ENCODE peak calls at places on chromosomes 11 and 22, in ten cellular contexts. One of them, this sample, is unnamed.
A peak's percentile ranks its signal among the peaks of the same experiment; 100 is the strongest.

GRCh38 chr11:58796333-58797049 is 48.0 kb downstream of the GLYATL2 start:
- DNase-seq in esophagus muscularis mucosa: no peak
- DNase-seq in HCT116: no peak
- DNase-seq in suprapubic skin: no peak
- DNase-seq in stomach: peak; percentile 51
- DNase-seq in endothelial cell of umbilical vein: no peak
- DNase-seq in transverse colon: no peak
- DNase-seq in breast epithelium: no peak
- DNase-seq in GM12878: no peak
- DNase-seq in spleen: no peak
- DNase-seq in this sample: no peak

GRCh38 chr11:59901306-59901705 is 22.7 kb downstream of the OOSP3 start:
- DNase-seq in breast epithelium: no peak
- DNase-seq in spleen: no peak
- DNase-seq in GM12878: no peak
- DNase-seq in HCT116: peak; percentile 22
- DNase-seq in stomach: no peak
- DNase-seq in endothelial cell of umbilical vein: peak; percentile 98
- DNase-seq in transverse colon: no peak
- DNase-seq in esophagus muscularis mucosa: no peak
- DNase-seq in suprapubic skin: no peak
- DNase-seq in this sample: no peak

GRCh38 chr11:43737194-43737575 is 56.6 kb downstream of the HSD17B12 start:
- DNase-seq in esophagus muscularis mucosa: no peak
- DNase-seq in spleen: no peak
- DNase-seq in endothelial cell of umbilical vein: no peak
- DNase-seq in stomach: no peak
- DNase-seq in transverse colon: no peak
- DNase-seq in GM12878: no peak
- DNase-seq in suprapubic skin: no peak
- DNase-seq in HCT116: no peak
- DNase-seq in breast epithelium: no peak
- DNase-seq in this sample: no peak

GRCh38 chr11:17845431-17845881 is 110.9 kb downstream of the KCNC1 start:
- DNase-seq in suprapubic skin: no peak
- DNase-seq in GM12878: no peak
- DNase-seq in breast epithelium: no peak
- DNase-seq in esophagus muscularis mucosa: no peak
- DNase-seq in HCT116: no peak
- DNase-seq in spleen: no peak
- DNase-seq in endothelial cell of umbilical vein: no peak
- DNase-seq in stomach: no peak
- DNase-seq in transverse colon: no peak
- DNase-seq in this sample: no peak

GRCh38 chr22:38719196-38719595 is 13.5 kb downstream of the GTPBP1 start:
- DNase-seq in endothelial cell of umbilical vein: no peak
- DNase-seq in transverse colon: peak; percentile 4
- DNase-seq in esophagus muscularis mucosa: no peak
- DNase-seq in HCT116: no peak
- DNase-seq in suprapubic skin: peak; percentile 50
- DNase-seq in spleen: no peak
- DNase-seq in breast epithelium: no peak
- DNase-seq in GM12878: no peak
- DNase-seq in stomach: no peak
- DNase-seq in this sample: no peak

GRCh38 chr22:46125816-46126770 is 24.2 kb upstream of the PPARA start:
- DNase-seq in HCT116: no peak
- DNase-seq in GM12878: no peak
- DNase-seq in endothelial cell of umbilical vein: no peak
- DNase-seq in breast epithelium: no peak
- DNase-seq in transverse colon: peak; percentile 87
- DNase-seq in spleen: no peak
- DNase-seq in stomach: peak; percentile 44
- DNase-seq in esophagus muscularis mucosa: no peak
- DNase-seq in suprapubic skin: no peak
- DNase-seq in this sample: no peak

GRCh38 chr11:67612751-67613150 is 6.0 kb downstream of the NDUFV1 start:
- DNase-seq in stomach: no peak
- DNase-seq in esophagus muscularis mucosa: no peak
- DNase-seq in transverse colon: no peak
- DNase-seq in breast epithelium: no peak
- DNase-seq in GM12878: no peak
- DNase-seq in suprapubic skin: no peak
- DNase-seq in HCT116: no peak
- DNase-seq in spleen: peak; percentile 80
- DNase-seq in endothelial cell of umbilical vein: no peak
- DNase-seq in this sample: no peak

GRCh38 chr22:39661842-39662676 is 91.5 kb downstream of the CACNA1I start:
- DNase-seq in HCT116: no peak
- DNase-seq in spleen: peak; percentile 86
- DNase-seq in transverse colon: peak; percentile 70
- DNase-seq in suprapubic skin: no peak
- DNase-seq in endothelial cell of umbilical vein: no peak
- DNase-seq in stomach: peak; percentile 37
- DNase-seq in GM12878: no peak
- DNase-seq in esophagus muscularis mucosa: no peak
- DNase-seq in breast epithelium: peak; percentile 68
- DNase-seq in this sample: no peak

GRCh38 chr11:35347921-35348331 is 71.4 kb downstream of the SLC1A2 start:
- DNase-seq in stomach: no peak
- DNase-seq in breast epithelium: peak; percentile 43
- DNase-seq in endothelial cell of umbilical vein: no peak
- DNase-seq in HCT116: no peak
- DNase-seq in GM12878: no peak
- DNase-seq in transverse colon: no peak
- DNase-seq in suprapubic skin: no peak
- DNase-seq in esophagus muscularis mucosa: no peak
- DNase-seq in spleen: no peak
- DNase-seq in this sample: no peak

GRCh38 chr11:73265278-73265810 is 6.8 kb upstream of the P2RY6 start:
- DNase-seq in breast epithelium: no peak
- DNase-seq in HCT116: no peak
- DNase-seq in suprapubic skin: no peak
- DNase-seq in stomach: peak; percentile 2
- DNase-seq in transverse colon: no peak
- DNase-seq in spleen: no peak
- DNase-seq in endothelial cell of umbilical vein: no peak
- DNase-seq in esophagus muscularis mucosa: no peak
- DNase-seq in GM12878: no peak
- DNase-seq in this sample: no peak

GRCh38 chr11:1419811-1420210 is 30.1 kb downstream of the BRSK2 start:
- DNase-seq in transverse colon: no peak
- DNase-seq in esophagus muscularis mucosa: no peak
- DNase-seq in HCT116: no peak
- DNase-seq in breast epithelium: no peak
- DNase-seq in GM12878: no peak
- DNase-seq in endothelial cell of umbilical vein: no peak
- DNase-seq in suprapubic skin: no peak
- DNase-seq in spleen: no peak
- DNase-seq in stomach: no peak
- DNase-seq in this sample: no peak

GRCh38 chr22:46040471-46041465 is 63.8 kb upstream of the WNT7B start:
- DNase-seq in stomach: peak; percentile 20
- DNase-seq in suprapubic skin: peak; percentile 74
- DNase-seq in GM12878: no peak
- DNase-seq in transverse colon: no peak
- DNase-seq in esophagus muscularis mucosa: no peak
- DNase-seq in breast epithelium: no peak
- DNase-seq in endothelial cell of umbilical vein: no peak
- DNase-seq in HCT116: no peak
- DNase-seq in spleen: peak; percentile 75
- DNase-seq in this sample: no peak

GRCh38 chr11:77530879-77531278 is 57.0 kb upstream of the PAK1 start:
- DNase-seq in GM12878: no peak
- DNase-seq in breast epithelium: no peak
- DNase-seq in esophagus muscularis mucosa: no peak
- DNase-seq in endothelial cell of umbilical vein: no peak
- DNase-seq in transverse colon: no peak
- DNase-seq in HCT116: no peak
- DNase-seq in spleen: no peak
- DNase-seq in stomach: no peak
- DNase-seq in suprapubic skin: no peak
- DNase-seq in this sample: no peak

GRCh38 chr22:44085743-44086741 is 61.9 kb downstream of the PARVB start:
- DNase-seq in transverse colon: peak; percentile 72
- DNase-seq in suprapubic skin: no peak
- DNase-seq in HCT116: peak; percentile 52
- DNase-seq in spleen: no peak
- DNase-seq in endothelial cell of umbilical vein: peak; percentile 80
- DNase-seq in stomach: peak; percentile 85
- DNase-seq in esophagus muscularis mucosa: peak; percentile 94
- DNase-seq in breast epithelium: no peak
- DNase-seq in GM12878: peak; percentile 27
- DNase-seq in this sample: peak; percentile 92

GRCh38 chr22:19869497-19870152 is 15.0 kb upstream of the GNB1L start:
- DNase-seq in HCT116: no peak
- DNase-seq in spleen: peak; percentile 73
- DNase-seq in breast epithelium: no peak
- DNase-seq in endothelial cell of umbilical vein: no peak
- DNase-seq in stomach: no peak
- DNase-seq in transverse colon: no peak
- DNase-seq in GM12878: no peak
- DNase-seq in esophagus muscularis mucosa: no peak
- DNase-seq in suprapubic skin: peak; percentile 65
- DNase-seq in this sample: no peak

GRCh38 chr11:43681543-43681942 is 1.0 kb downstream of the HSD17B12 start:
- DNase-seq in GM12878: no peak
- DNase-seq in transverse colon: no peak
- DNase-seq in breast epithelium: no peak
- DNase-seq in stomach: no peak
- DNase-seq in suprapubic skin: no peak
- DNase-seq in spleen: no peak
- DNase-seq in HCT116: no peak
- DNase-seq in endothelial cell of umbilical vein: no peak
- DNase-seq in esophagus muscularis mucosa: no peak
- DNase-seq in this sample: no peak

GRCh38 chr11:60970890-60971289 is 590 bp upstream of the CD6 start:
- DNase-seq in HCT116: no peak
- DNase-seq in suprapubic skin: no peak
- DNase-seq in stomach: no peak
- DNase-seq in esophagus muscularis mucosa: no peak
- DNase-seq in transverse colon: no peak
- DNase-seq in spleen: no peak
- DNase-seq in endothelial cell of umbilical vein: no peak
- DNase-seq in breast epithelium: no peak
- DNase-seq in GM12878: no peak
- DNase-seq in this sample: no peak

GRCh38 chr11:82682003-82682751 is 51.5 kb downstream of the FAM181B start:
- DNase-seq in suprapubic skin: no peak
- DNase-seq in esophagus muscularis mucosa: no peak
- DNase-seq in GM12878: peak; percentile 9
- DNase-seq in transverse colon: peak; percentile 16
- DNase-seq in stomach: no peak
- DNase-seq in HCT116: peak; percentile 65
- DNase-seq in endothelial cell of umbilical vein: peak; percentile 61
- DNase-seq in spleen: no peak
- DNase-seq in breast epithelium: peak; percentile 30
- DNase-seq in this sample: no peak

GRCh38 chr11:117980280-117980679 is 5.9 kb upstream of the IL10RA start:
- DNase-seq in transverse colon: no peak
- DNase-seq in GM12878: no peak
- DNase-seq in HCT116: no peak
- DNase-seq in breast epithelium: no peak
- DNase-seq in endothelial cell of umbilical vein: no peak
- DNase-seq in esophagus muscularis mucosa: no peak
- DNase-seq in spleen: no peak
- DNase-seq in suprapubic skin: no peak
- DNase-seq in stomach: no peak
- DNase-seq in this sample: no peak
- H3K4me1 ChIP-seq in transverse colon: peaks cover under 1% of the 10 kb centered on the region
- H3K4me1 ChIP-seq in GM12878: peaks cover 18% of the 10 kb centered on the region
- H3K4me1 ChIP-seq in HCT116: no peaks in the 10 kb centered on the region
- H3K4me1 ChIP-seq in breast epithelium: no peaks in the 10 kb centered on the region
- H3K4me1 ChIP-seq in endothelial cell of umbilical vein: no peaks in the 10 kb centered on the region
- H3K4me1 ChIP-seq in esophagus muscularis mucosa: no peaks in the 10 kb centered on the region
- H3K4me1 ChIP-seq in spleen: peaks cover 20% of the 10 kb centered on the region
- H3K4me1 ChIP-seq in suprapubic skin: peaks cover 6% of the 10 kb centered on the region
- H3K4me1 ChIP-seq in stomach: no peaks in the 10 kb centered on the region
- H3K4me1 ChIP-seq in this sample: no peaks in the 10 kb centered on the region

GRCh38 chr11:108882211-108882831 is 217.5 kb downstream of the DDX10 start:
- DNase-seq in endothelial cell of umbilical vein: no peak
- DNase-seq in stomach: no peak
- DNase-seq in esophagus muscularis mucosa: no peak
- DNase-seq in suprapubic skin: no peak
- DNase-seq in GM12878: no peak
- DNase-seq in HCT116: no peak
- DNase-seq in transverse colon: no peak
- DNase-seq in spleen: no peak
- DNase-seq in breast epithelium: no peak
- DNase-seq in this sample: no peak
- TF ChIP-seq POLR2AphosphoS5 in endothelial cell of umbilical vein: no peak
- TF ChIP-seq POLR2AphosphoS5 in stomach: no peak
- TF ChIP-seq POLR2AphosphoS5 in esophagus muscularis mucosa: no peak
- TF ChIP-seq POLR2AphosphoS5 in suprapubic skin: no peak
- TF ChIP-seq POLR2AphosphoS5 in GM12878: no peak
- TF ChIP-seq POLR2AphosphoS5 in HCT116: no peak
- TF ChIP-seq POLR2AphosphoS5 in transverse colon: no peak
- TF ChIP-seq POLR2AphosphoS5 in spleen: no peak
- TF ChIP-seq POLR2AphosphoS5 in breast epithelium: no peak
- TF ChIP-seq POLR2AphosphoS5 in this sample: no peak

GRCh38 chr11:85029964-85030363 is 597.2 kb downstream of the DLG2 start:
- DNase-seq in HCT116: no peak
- DNase-seq in GM12878: no peak
- DNase-seq in esophagus muscularis mucosa: no peak
- DNase-seq in endothelial cell of umbilical vein: no peak
- DNase-seq in spleen: no peak
- DNase-seq in stomach: no peak
- DNase-seq in suprapubic skin: no peak
- DNase-seq in transverse colon: no peak
- DNase-seq in breast epithelium: no peak
- DNase-seq in this sample: no peak
- H3K4me1 ChIP-seq in HCT116: no peaks in the 10 kb centered on the region
- H3K4me1 ChIP-seq in GM12878: no peaks in the 10 kb centered on the region
- H3K4me1 ChIP-seq in esophagus muscularis mucosa: no peaks in the 10 kb centered on the region
- H3K4me1 ChIP-seq in endothelial cell of umbilical vein: no peaks in the 10 kb centered on the region
- H3K4me1 ChIP-seq in spleen: no peaks in the 10 kb centered on the region
- H3K4me1 ChIP-seq in stomach: no peaks in the 10 kb centered on the region
- H3K4me1 ChIP-seq in suprapubic skin: no peaks in the 10 kb centered on the region
- H3K4me1 ChIP-seq in transverse colon: no peaks in the 10 kb centered on the region
- H3K4me1 ChIP-seq in breast epithelium: no peaks in the 10 kb centered on the region
- H3K4me1 ChIP-seq in this sample: no peaks in the 10 kb centered on the region

DNA sequence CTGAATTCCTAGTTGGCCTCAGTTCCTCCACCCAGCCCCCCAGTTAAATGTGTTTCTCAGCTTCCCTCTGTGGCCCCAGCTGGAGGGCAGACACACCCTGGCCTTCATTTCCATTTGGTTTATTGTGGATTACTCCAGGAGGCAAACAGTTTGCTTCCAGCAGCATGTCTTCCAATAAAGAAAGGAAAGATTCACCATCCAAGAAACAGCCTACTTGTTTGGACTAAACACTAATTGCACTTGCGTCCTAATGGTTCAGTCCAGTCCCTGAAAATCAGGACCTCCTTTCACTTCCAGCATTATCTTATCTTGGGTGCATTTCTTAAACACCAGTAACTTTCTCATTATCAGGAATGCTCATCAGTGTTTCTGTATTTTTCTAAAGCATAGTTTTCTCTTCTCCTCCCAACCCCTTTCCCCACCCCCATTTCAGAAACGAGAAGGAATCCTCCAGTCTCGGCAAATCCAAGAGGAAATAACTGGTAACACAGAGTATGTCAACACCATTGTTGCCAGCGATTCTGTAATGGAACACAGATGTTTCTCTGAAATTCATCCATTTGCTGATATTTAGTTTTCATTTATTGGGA is 130.9 kb downstream of the PARVA start:
- DNase-seq in HCT116: no peak
- DNase-seq in suprapubic skin: no peak
- DNase-seq in transverse colon: no peak
- DNase-seq in stomach: no peak
- DNase-seq in endothelial cell of umbilical vein: peak; percentile 70
- DNase-seq in GM12878: no peak
- DNase-seq in spleen: no peak
- DNase-seq in breast epithelium: no peak
- DNase-seq in esophagus muscularis mucosa: peak; percentile 75
- DNase-seq in this sample: no peak
- TF ChIP-seq POLR2AphosphoS5 in HCT116: no peak
- TF ChIP-seq POLR2AphosphoS5 in suprapubic skin: no peak
- TF ChIP-seq POLR2AphosphoS5 in transverse colon: no peak
- TF ChIP-seq POLR2AphosphoS5 in stomach: no peak
- TF ChIP-seq POLR2AphosphoS5 in endothelial cell of umbilical vein: no peak
- TF ChIP-seq POLR2AphosphoS5 in GM12878: no peak
- TF ChIP-seq POLR2AphosphoS5 in spleen: no peak
- TF ChIP-seq POLR2AphosphoS5 in breast epithelium: no peak
- TF ChIP-seq POLR2AphosphoS5 in esophagus muscularis mucosa: no peak
- TF ChIP-seq POLR2AphosphoS5 in this sample: peak; percentile 9